ENCODE peak calls at places on chromosomes 3 and 15, in seven cellular contexts. D is cardiac fibroblast, R is brain microvascular endothelial cell, P is bronchial epithelial cell, T is heart left ventricle, X is SJSA1, U is adrenal gland. L is an unnamed sample.

GRCh38 chr3:150319900-150320299 is 88.2 kb upstream of the TSC22D2 start:
- DNase-seq in R (peak; percentile 93), U (no peak), T (no peak), D (peak; percentile 72), P (peak; percentile 100), X (peak; percentile 70), L (no peak)

GRCh38 chr15:29601811-29602210 is 220.5 kb downstream of the TJP1 start:
- DNase-seq in T (no peak), P (no peak), D (no peak), R (no peak), U (no peak), X (no peak), L (no peak)

GRCh38 chr3:19945405-19946290 is 1.2 kb upstream of the RAB5A start:
- DNase-seq in T (no peak), D (peak; percentile 4), X (no peak), U (peak; percentile 60), P (no peak), R (no peak), L (no peak)

GRCh38 chr3:66518644-66519043 is 17.8 kb upstream of the LRIG1 start:
- DNase-seq in R (no peak), P (no peak), X (no peak), T (no peak), D (no peak), U (no peak), L (no peak)

GRCh38 chr3:174973465-174973864 is 114.3 kb downstream of the NAALADL2 start:
- DNase-seq in T (no peak), U (no peak), R (no peak), X (no peak), D (no peak), P (peak; percentile 97), L (no peak)

GRCh38 chr3:42850263-42850662 is 25.4 kb downstream of the CYP8B1 start:
- DNase-seq in X (no peak), R (no peak), T (no peak), P (no peak), U (no peak), D (no peak), L (no peak)

GRCh38 chr15:32688151-32688639 is 29.6 kb upstream of the GREM1 start:
- DNase-seq in U (no peak), P (peak; percentile 92), X (peak; percentile 50), D (peak; percentile 13), R (peak; percentile 62), T (no peak), L (no peak)

GRCh38 chr3:104460477-104461406 is 906.0 kb upstream of the ALCAM start:
- DNase-seq in P (peak; percentile 29), X (no peak), D (peak; percentile 51), R (peak; percentile 11), T (no peak), U (no peak), L (peak; percentile 45)

GRCh38 chr15:64092864-64093626 is 593 bp downstream of the CIAO2A start:
- DNase-seq in D (peak; percentile 57), U (peak; percentile 86), X (no peak), T (peak; percentile 51), R (peak; percentile 50), P (no peak), L (peak; percentile 84)

GRCh38 chr15:69652906-69653305 is 200.3 kb downstream of the RPLP1 start:
- DNase-seq in R (no peak), T (no peak), X (no peak), D (no peak), U (peak; percentile 34), P (no peak), L (no peak)

GRCh38 chr3:52095990-52096775 is 39.8 kb upstream of the DUSP7 start:
- DNase-seq in D (no peak), X (no peak), P (peak; percentile 89), U (no peak), R (no peak), T (no peak), L (no peak)

GRCh38 chr3:120678331-120678845 is 3.7 kb downstream of the HGD start:
- DNase-seq in X (peak; percentile 40), P (peak; percentile 77), T (peak; percentile 20), U (peak; percentile 88), R (peak; percentile 38), D (peak; percentile 88), L (peak; percentile 76)

GRCh38 chr15:76815421-76815820 is 89.7 kb downstream of the SCAPER start:
- DNase-seq in P (no peak), D (no peak), U (no peak), R (no peak), T (no peak), X (no peak), L (no peak)

GRCh38 chr15:100537326-100537725 is 8.6 kb upstream of the CERS3 start:
- DNase-seq in T (no peak), U (no peak), P (no peak), D (no peak), R (no peak), X (no peak), L (peak; percentile 89)

GRCh38 chr15:66830358-66830757 is 128.3 kb downstream of the SMAD6 start:
- DNase-seq in D (peak; percentile 85), R (peak; percentile 20), U (no peak), P (peak; percentile 86), X (no peak), T (peak; percentile 68), L (no peak)

GRCh38 chr15:96052572-96053038 is 277.9 kb upstream of the NR2F2 start:
- DNase-seq in P (no peak), U (no peak), X (no peak), T (no peak), D (no peak), R (no peak), L (no peak)
- H3K4me3 ChIP-seq in P (peak overlapping the region; percentile 34), U (no peak overlapping the region), X (no peak overlapping the region), T (peak overlapping the region; percentile 50), D (no peak overlapping the region), R (peak overlapping the region; percentile 42), L (no peak overlapping the region)

DNA sequence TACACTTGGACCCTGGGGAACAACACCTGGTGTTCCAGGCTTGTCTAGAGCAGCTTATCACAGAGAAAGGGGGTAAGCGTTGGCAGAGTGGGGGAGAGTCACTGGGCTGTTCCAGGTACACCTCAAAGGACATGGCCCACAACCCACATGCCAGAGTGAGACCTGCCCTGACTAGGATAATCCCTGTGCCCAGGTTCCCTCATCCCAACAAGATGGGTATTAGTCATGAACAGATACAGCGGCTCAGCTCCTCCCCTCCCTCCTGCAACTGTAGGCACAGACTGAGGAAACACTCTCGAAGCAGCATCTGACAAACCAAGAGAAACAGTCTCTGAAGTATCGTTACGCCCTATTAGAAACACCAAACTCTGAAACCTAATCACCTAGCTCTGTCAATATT is 32.1 kb upstream of the RPS17 start:
- DNase-seq in T (no peak), R (no peak), U (no peak), X (no peak), P (no peak), D (no peak), L (no peak)
- H3K4me3 ChIP-seq in T (peak overlapping the region; percentile 60), R (no peak overlapping the region), U (no peak overlapping the region), X (no peak overlapping the region), P (no peak overlapping the region), D (no peak overlapping the region), L (no peak overlapping the region)

DNA sequence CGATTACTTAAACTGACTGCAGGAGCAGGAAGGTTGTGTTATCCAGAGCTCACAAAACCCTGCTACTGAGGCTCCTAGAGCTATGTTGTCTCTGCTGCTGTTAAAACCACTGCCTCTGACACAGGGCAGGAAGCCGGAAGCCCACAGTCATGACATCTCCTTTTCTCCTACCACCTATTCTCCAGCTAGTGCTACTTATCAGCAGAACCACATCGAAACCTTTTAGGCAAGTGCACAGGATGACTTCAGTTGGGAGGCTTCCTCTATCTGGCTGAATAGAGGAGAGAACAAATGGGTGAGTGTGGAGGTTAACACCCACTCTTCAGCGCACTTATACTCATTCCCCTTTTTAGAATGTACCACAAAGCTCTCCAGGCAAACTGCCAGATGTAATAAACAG is 638.0 kb downstream of the OTOL1 start:
- DNase-seq in D (no peak), T (no peak), P (no peak), U (no peak), X (no peak), R (peak; percentile 16), L (no peak)
- H3K4me3 ChIP-seq in D (no peak overlapping the region), T (no peak overlapping the region), P (no peak overlapping the region), U (no peak overlapping the region), X (no peak overlapping the region), R (no peak overlapping the region), L (no peak overlapping the region)

DNA sequence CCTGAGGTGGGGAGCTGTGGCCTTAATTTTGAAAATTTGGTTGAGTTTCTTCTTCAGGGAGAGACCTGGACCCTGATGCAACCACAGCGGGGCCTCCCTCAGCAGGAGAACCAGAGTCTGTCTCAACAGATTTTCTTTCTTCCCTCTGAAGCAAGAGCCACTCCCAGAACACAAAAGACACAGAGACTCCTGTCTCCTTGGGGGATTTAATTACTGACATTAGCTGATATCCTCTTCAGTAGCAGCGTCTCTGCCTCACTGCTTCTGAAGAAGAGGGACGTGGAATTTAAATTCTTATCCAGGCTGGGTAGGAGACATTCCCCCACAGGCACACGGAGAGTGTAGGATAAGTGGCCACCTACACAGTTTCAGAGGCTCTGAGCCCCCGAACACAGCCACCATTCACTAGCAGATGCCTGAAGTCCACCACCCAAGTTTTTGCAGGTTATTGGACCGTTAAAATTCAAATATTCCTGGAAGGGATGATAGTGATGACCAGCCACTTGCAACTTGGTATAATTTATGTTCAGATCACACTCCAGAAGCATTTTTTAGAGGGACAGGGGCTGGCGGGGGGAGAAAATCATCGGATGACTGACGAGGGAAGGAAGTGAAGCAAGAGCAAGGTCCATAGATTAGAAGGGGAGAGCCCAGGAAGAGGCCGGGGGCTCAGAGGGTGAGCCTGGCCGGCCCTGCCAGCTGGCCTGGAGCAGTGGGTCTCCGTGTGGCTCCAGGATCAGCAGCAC is 109.7 kb downstream of the BDH1 start:
- DNase-seq in U (peak; percentile 4), X (no peak), P (no peak), R (no peak), T (no peak), D (no peak), L (no peak)
- H3K4me3 ChIP-seq in U (no peak overlapping the region), X (no peak overlapping the region), P (no peak overlapping the region), R (no peak overlapping the region), T (no peak overlapping the region), D (no peak overlapping the region), L (no peak overlapping the region)

DNA sequence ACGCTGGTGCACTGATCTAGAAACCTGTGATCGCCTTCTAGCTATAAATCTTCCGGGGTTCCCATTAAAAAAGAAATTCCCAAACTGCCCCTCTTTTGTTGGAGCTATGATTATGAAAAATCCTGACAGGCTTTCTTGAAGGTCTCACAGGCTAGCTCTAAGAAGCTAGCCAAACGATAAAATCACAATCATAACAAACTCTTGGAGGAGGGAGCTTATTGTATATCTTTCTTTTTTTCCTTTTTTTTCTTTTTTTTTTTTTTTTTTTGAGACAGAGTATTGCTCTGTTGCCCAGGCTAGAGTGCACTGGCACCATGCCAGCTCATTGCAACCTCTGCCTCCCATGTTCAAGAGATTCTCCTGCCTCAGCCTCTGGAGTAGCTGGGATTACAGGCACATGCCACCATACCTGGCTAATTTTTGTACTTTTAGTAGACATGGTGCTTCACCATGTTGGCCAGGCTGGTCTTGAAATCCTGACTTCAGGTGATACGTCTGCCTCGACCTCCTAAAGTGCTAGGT is 72.0 kb downstream of the MYO1E start:
- DNase-seq in T (no peak), X (no peak), U (no peak), D (peak; percentile 49), P (no peak), R (no peak), L (no peak)
- H3K4me3 ChIP-seq in T (no peak overlapping the region), X (no peak overlapping the region), U (no peak overlapping the region), D (no peak overlapping the region), P (no peak overlapping the region), R (no peak overlapping the region), L (no peak overlapping the region)